ENCODE peak calls at places on chromosomes 4 and X, in eight cellular contexts. One of them, this sample, is unnamed.

GRCh38 chr4:75904086-75904485 is 1.8 kb upstream of the PPEF2 start:
- DNase-seq in K562: no peak
- DNase-seq in GM23248: no peak
- DNase-seq in IMR-90: no peak
- DNase-seq in trophoblast cell: no peak
- DNase-seq in colonic mucosa: no peak
- DNase-seq in SK-N-SH: no peak
- DNase-seq in astrocyte: no peak
- DNase-seq in this sample: no peak

GRCh38 chr4:22764183-22764582 is 71.4 kb downstream of the GBA3 start:
- DNase-seq in IMR-90: no peak
- DNase-seq in astrocyte: no peak
- DNase-seq in SK-N-SH: no peak
- DNase-seq in GM23248: no peak
- DNase-seq in colonic mucosa: no peak
- DNase-seq in K562: no peak
- DNase-seq in trophoblast cell: no peak
- DNase-seq in this sample: no peak

GRCh38 chr4:79042079-79042674 is 102.9 kb upstream of the PAQR3 start:
- DNase-seq in IMR-90: peak; percentile 22
- DNase-seq in K562: peak; percentile 13
- DNase-seq in astrocyte: peak; percentile 16
- DNase-seq in colonic mucosa: peak; percentile 35
- DNase-seq in SK-N-SH: peak; percentile 46
- DNase-seq in GM23248: peak; percentile 57
- DNase-seq in trophoblast cell: peak; percentile 19
- DNase-seq in this sample: no peak

GRCh38 chrX:69128573-69128972 is 36.7 kb downstream of the PJA1 start:
- DNase-seq in astrocyte: peak; percentile 12
- DNase-seq in SK-N-SH: peak; percentile 63
- DNase-seq in colonic mucosa: no peak
- DNase-seq in GM23248: peak; percentile 58
- DNase-seq in IMR-90: no peak
- DNase-seq in trophoblast cell: no peak
- DNase-seq in K562: no peak
- DNase-seq in this sample: peak; percentile 80

GRCh38 chr4:139732991-139733555 is 67.5 kb downstream of the MGST2 start:
- DNase-seq in IMR-90: no peak
- DNase-seq in GM23248: no peak
- DNase-seq in SK-N-SH: no peak
- DNase-seq in K562: no peak
- DNase-seq in astrocyte: no peak
- DNase-seq in colonic mucosa: no peak
- DNase-seq in trophoblast cell: no peak
- DNase-seq in this sample: no peak

GRCh38 chr4:105624530-105624929 is 72.1 kb downstream of the ARHGEF38 start:
- DNase-seq in trophoblast cell: no peak
- DNase-seq in K562: no peak
- DNase-seq in SK-N-SH: no peak
- DNase-seq in colonic mucosa: peak; percentile 27
- DNase-seq in astrocyte: peak; percentile 81
- DNase-seq in GM23248: peak; percentile 63
- DNase-seq in IMR-90: peak; percentile 40
- DNase-seq in this sample: peak; percentile 43

GRCh38 chr4:26073886-26074560 is 160.0 kb downstream of the SMIM20 start:
- DNase-seq in SK-N-SH: no peak
- DNase-seq in IMR-90: no peak
- DNase-seq in K562: no peak
- DNase-seq in GM23248: no peak
- DNase-seq in astrocyte: no peak
- DNase-seq in trophoblast cell: no peak
- DNase-seq in colonic mucosa: no peak
- DNase-seq in this sample: no peak

GRCh38 chr4:101527186-101527585 is 179.9 kb upstream of the PPP3CA start:
- DNase-seq in GM23248: peak; percentile 10
- DNase-seq in IMR-90: no peak
- DNase-seq in K562: no peak
- DNase-seq in trophoblast cell: no peak
- DNase-seq in colonic mucosa: no peak
- DNase-seq in astrocyte: peak; percentile 15
- DNase-seq in SK-N-SH: no peak
- DNase-seq in this sample: no peak

GRCh38 chrX:115324194-115324593 is 34.7 kb downstream of the LUZP4 start:
- DNase-seq in trophoblast cell: peak; percentile 16
- DNase-seq in IMR-90: peak; percentile 26
- DNase-seq in colonic mucosa: no peak
- DNase-seq in K562: no peak
- DNase-seq in astrocyte: peak; percentile 16
- DNase-seq in GM23248: peak; percentile 22
- DNase-seq in SK-N-SH: no peak
- DNase-seq in this sample: peak; percentile 70

GRCh38 chr4:76532810-76533209 is 97.8 kb downstream of the SHROOM3 start:
- DNase-seq in trophoblast cell: no peak
- DNase-seq in K562: no peak
- DNase-seq in SK-N-SH: no peak
- DNase-seq in colonic mucosa: no peak
- DNase-seq in GM23248: no peak
- DNase-seq in astrocyte: no peak
- DNase-seq in IMR-90: no peak
- DNase-seq in this sample: no peak

GRCh38 chr4:176587920-176588319 is 204.8 kb downstream of the VEGFC start:
- DNase-seq in astrocyte: peak; percentile 72
- DNase-seq in IMR-90: peak; percentile 83
- DNase-seq in colonic mucosa: no peak
- DNase-seq in trophoblast cell: no peak
- DNase-seq in K562: no peak
- DNase-seq in SK-N-SH: no peak
- DNase-seq in GM23248: peak; percentile 88
- DNase-seq in this sample: no peak

GRCh38 chr4:152696764-152697250 is 17.0 kb upstream of the TMEM154 start:
- DNase-seq in trophoblast cell: no peak
- DNase-seq in astrocyte: peak; percentile 95
- DNase-seq in IMR-90: peak; percentile 65
- DNase-seq in GM23248: peak; percentile 79
- DNase-seq in K562: no peak
- DNase-seq in colonic mucosa: no peak
- DNase-seq in SK-N-SH: no peak
- DNase-seq in this sample: no peak

GRCh38 chrX:68163446-68163845 is 269.8 kb downstream of the OPHN1 start:
- DNase-seq in K562: no peak
- DNase-seq in SK-N-SH: no peak
- DNase-seq in astrocyte: peak; percentile 56
- DNase-seq in colonic mucosa: no peak
- DNase-seq in IMR-90: peak; percentile 35
- DNase-seq in trophoblast cell: no peak
- DNase-seq in GM23248: peak; percentile 38
- DNase-seq in this sample: no peak

GRCh38 chrX:40504801-40505605 is 75.8 kb upstream of the ATP6AP2 start:
- DNase-seq in K562: no peak
- DNase-seq in GM23248: peak; percentile 69
- DNase-seq in colonic mucosa: no peak
- DNase-seq in IMR-90: peak; percentile 86
- DNase-seq in astrocyte: peak; percentile 93
- DNase-seq in SK-N-SH: no peak
- DNase-seq in trophoblast cell: no peak
- DNase-seq in this sample: no peak

GRCh38 chr4:6175426-6175825 is 24.9 kb downstream of the JAKMIP1 start:
- DNase-seq in SK-N-SH: no peak
- DNase-seq in astrocyte: no peak
- DNase-seq in trophoblast cell: no peak
- DNase-seq in colonic mucosa: no peak
- DNase-seq in K562: no peak
- DNase-seq in IMR-90: no peak
- DNase-seq in GM23248: no peak
- DNase-seq in this sample: no peak

GRCh38 chr4:6179362-6179761 is 21.0 kb downstream of the JAKMIP1 start:
- DNase-seq in K562: no peak
- DNase-seq in SK-N-SH: no peak
- DNase-seq in IMR-90: no peak
- DNase-seq in colonic mucosa: no peak
- DNase-seq in astrocyte: no peak
- DNase-seq in GM23248: no peak
- DNase-seq in trophoblast cell: no peak
- DNase-seq in this sample: no peak

GRCh38 chr4:6180841-6181631 is 19.3 kb downstream of the JAKMIP1 start:
- DNase-seq in colonic mucosa: no peak
- DNase-seq in trophoblast cell: no peak
- DNase-seq in IMR-90: no peak
- DNase-seq in SK-N-SH: no peak
- DNase-seq in K562: no peak
- DNase-seq in GM23248: no peak
- DNase-seq in astrocyte: no peak
- DNase-seq in this sample: no peak

GRCh38 chr4:6178757-6179156 is 21.6 kb downstream of the JAKMIP1 start:
- DNase-seq in trophoblast cell: no peak
- DNase-seq in astrocyte: no peak
- DNase-seq in K562: no peak
- DNase-seq in colonic mucosa: no peak
- DNase-seq in SK-N-SH: no peak
- DNase-seq in GM23248: peak; percentile 22
- DNase-seq in IMR-90: no peak
- DNase-seq in this sample: no peak

GRCh38 chr4:6177587-6178197 is 22.7 kb downstream of the JAKMIP1 start:
- DNase-seq in colonic mucosa: no peak
- DNase-seq in IMR-90: no peak
- DNase-seq in GM23248: no peak
- DNase-seq in SK-N-SH: no peak
- DNase-seq in K562: peak; percentile 60
- DNase-seq in trophoblast cell: no peak
- DNase-seq in astrocyte: no peak
- DNase-seq in this sample: no peak
- H3K4me1 ChIP-seq in colonic mucosa: no peaks in the 10 kb centered on the region
- H3K4me1 ChIP-seq in IMR-90: no peaks in the 10 kb centered on the region
- H3K4me1 ChIP-seq in GM23248: no peaks in the 10 kb centered on the region
- H3K4me1 ChIP-seq in SK-N-SH: no peaks in the 10 kb centered on the region
- H3K4me1 ChIP-seq in K562: no peaks in the 10 kb centered on the region
- H3K4me1 ChIP-seq in trophoblast cell: no peaks in the 10 kb centered on the region
- H3K4me1 ChIP-seq in astrocyte: no peaks in the 10 kb centered on the region
- H3K4me1 ChIP-seq in this sample: no peaks in the 10 kb centered on the region

GRCh38 chrX:38847903-38848230 is 46.6 kb downstream of the MID1IP1 start:
- DNase-seq in K562: no peak
- DNase-seq in IMR-90: no peak
- DNase-seq in GM23248: no peak
- DNase-seq in SK-N-SH: no peak
- DNase-seq in colonic mucosa: no peak
- DNase-seq in trophoblast cell: no peak
- DNase-seq in astrocyte: no peak
- DNase-seq in this sample: no peak

GRCh38 chrX:38850807-38851533 is 49.7 kb downstream of the MID1IP1 start:
- DNase-seq in IMR-90: no peak
- DNase-seq in astrocyte: no peak
- DNase-seq in K562: no peak
- DNase-seq in SK-N-SH: no peak
- DNase-seq in GM23248: no peak
- DNase-seq in trophoblast cell: no peak
- DNase-seq in colonic mucosa: no peak
- DNase-seq in this sample: no peak

GRCh38 chrX:38845426-38845825 is 44.2 kb downstream of the MID1IP1 start:
- DNase-seq in SK-N-SH: no peak
- DNase-seq in K562: no peak
- DNase-seq in astrocyte: no peak
- DNase-seq in colonic mucosa: no peak
- DNase-seq in GM23248: no peak
- DNase-seq in trophoblast cell: no peak
- DNase-seq in IMR-90: no peak
- DNase-seq in this sample: no peak

GRCh38 chrX:38841766-38842165 is 40.5 kb downstream of the MID1IP1 start:
- DNase-seq in GM23248: no peak
- DNase-seq in colonic mucosa: no peak
- DNase-seq in astrocyte: no peak
- DNase-seq in IMR-90: no peak
- DNase-seq in trophoblast cell: no peak
- DNase-seq in SK-N-SH: no peak
- DNase-seq in K562: peak; percentile 25
- DNase-seq in this sample: no peak

DNA sequence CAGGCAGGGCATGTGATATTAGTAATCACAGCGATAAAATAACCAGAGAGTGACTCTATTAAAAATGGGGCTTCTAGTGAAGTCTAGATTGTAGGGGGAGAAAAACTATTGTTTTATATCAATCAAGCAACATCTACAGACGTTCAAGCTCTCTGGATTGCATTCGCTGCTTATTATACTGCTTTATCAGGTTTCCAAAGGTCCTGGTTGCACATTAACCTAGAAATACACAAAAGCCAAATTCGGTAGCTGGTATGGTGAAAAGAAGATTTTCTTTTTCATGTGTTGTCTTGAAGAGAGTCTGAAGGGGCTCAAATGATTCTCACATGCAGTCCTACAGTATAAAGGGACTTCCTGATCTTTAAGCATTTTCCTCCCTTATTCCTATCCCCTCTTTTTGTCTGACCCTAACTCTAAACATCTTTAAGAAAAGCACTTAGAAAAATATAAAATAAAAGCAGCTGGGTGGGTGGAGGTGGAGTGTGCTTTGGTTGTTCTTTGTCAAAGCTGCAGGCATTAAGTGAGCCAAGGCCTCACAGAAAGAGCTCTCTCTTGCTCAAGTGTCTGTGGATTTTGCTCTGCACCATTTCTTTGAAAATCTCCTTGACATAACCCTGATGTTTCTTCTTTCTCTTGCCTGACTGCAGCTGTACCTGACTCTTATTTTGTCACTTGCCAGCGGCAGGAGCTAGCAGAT is 46.1 kb downstream of the MID1IP1 start:
- DNase-seq in colonic mucosa: no peak
- DNase-seq in astrocyte: no peak
- DNase-seq in K562: no peak
- DNase-seq in GM23248: no peak
- DNase-seq in SK-N-SH: no peak
- DNase-seq in trophoblast cell: no peak
- DNase-seq in IMR-90: no peak
- DNase-seq in this sample: no peak
- H3K27ac ChIP-seq in colonic mucosa: no peak overlapping the region
- H3K27ac ChIP-seq in astrocyte: no peak overlapping the region
- H3K27ac ChIP-seq in K562: no peak overlapping the region
- H3K27ac ChIP-seq in GM23248: no peak overlapping the region
- H3K27ac ChIP-seq in SK-N-SH: no peak overlapping the region
- H3K27ac ChIP-seq in trophoblast cell: no peak overlapping the region
- H3K27ac ChIP-seq in IMR-90: no peak overlapping the region
- H3K27ac ChIP-seq in this sample: no peak overlapping the region

DNA sequence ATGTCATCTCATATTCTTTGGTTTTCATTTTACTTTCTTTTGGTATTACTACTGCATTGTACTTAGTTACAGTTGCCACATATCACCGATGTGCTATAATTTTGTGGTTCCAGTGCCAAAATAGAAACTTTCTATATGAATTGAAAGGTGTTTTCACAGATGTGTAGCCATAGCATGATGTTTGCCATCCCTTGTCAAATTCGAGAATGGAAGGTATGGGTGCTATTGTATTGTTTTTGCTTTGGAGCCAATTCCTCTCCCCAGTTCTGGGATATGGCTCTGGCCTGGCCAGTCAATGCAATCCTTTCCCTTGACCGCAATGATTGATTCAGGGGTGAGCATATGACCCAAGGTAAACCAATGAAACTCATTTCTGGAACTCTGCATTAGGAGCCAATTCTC is 86.2 kb upstream of the RPS6KA3 start:
- DNase-seq in colonic mucosa: no peak
- DNase-seq in IMR-90: no peak
- DNase-seq in trophoblast cell: no peak
- DNase-seq in SK-N-SH: no peak
- DNase-seq in K562: no peak
- DNase-seq in GM23248: no peak
- DNase-seq in astrocyte: no peak
- DNase-seq in this sample: no peak
- H3K9ac ChIP-seq in colonic mucosa: no peak overlapping the region
- H3K9ac ChIP-seq in IMR-90: no peak overlapping the region
- H3K9ac ChIP-seq in trophoblast cell: no peak overlapping the region
- H3K9ac ChIP-seq in SK-N-SH: no peak overlapping the region
- H3K9ac ChIP-seq in K562: no peak overlapping the region
- H3K9ac ChIP-seq in GM23248: no peak overlapping the region
- H3K9ac ChIP-seq in astrocyte: no peak overlapping the region
- H3K9ac ChIP-seq in this sample: no peak overlapping the region

GRCh38 chr4:41890085-41890484 is 45.1 kb upstream of the TMEM33 start:
- DNase-seq in GM23248: peak; percentile 9
- DNase-seq in astrocyte: no peak
- DNase-seq in trophoblast cell: no peak
- DNase-seq in IMR-90: no peak
- DNase-seq in SK-N-SH: no peak
- DNase-seq in K562: no peak
- DNase-seq in colonic mucosa: no peak
- DNase-seq in this sample: no peak
- H3K4me1 ChIP-seq in GM23248: no peaks in the 10 kb centered on the region
- H3K4me1 ChIP-seq in astrocyte: no peaks in the 10 kb centered on the region
- H3K4me1 ChIP-seq in trophoblast cell: no peaks in the 10 kb centered on the region
- H3K4me1 ChIP-seq in IMR-90: no peaks in the 10 kb centered on the region
- H3K4me1 ChIP-seq in SK-N-SH: no peaks in the 10 kb centered on the region
- H3K4me1 ChIP-seq in K562: no peaks in the 10 kb centered on the region
- H3K4me1 ChIP-seq in colonic mucosa: no peaks in the 10 kb centered on the region
- H3K4me1 ChIP-seq in this sample: no peaks in the 10 kb centered on the region

This sample was measured in kidney.